ENCODE peak calls at places on chromosomes 6 and 20, in six cellular contexts. I is sigmoid colon, Q is tibial nerve, A is stomach, W is suprapubic skin, K is SK-N-SH. D is an unnamed sample.

GRCh38 chr6:125668071-125668470 is 81.4 kb upstream of the HEY2 start:
- DNase-seq in I (no peak), Q (no peak), A (no peak), W (no peak), K (no peak), D (no peak)

GRCh38 chr20:41654884-41655283 is 36.7 kb upstream of the CHD6 start:
- DNase-seq in I (no peak), Q (no peak), A (peak; percentile 32), W (no peak), K (no peak), D (no peak)

GRCh38 chr6:33061987-33062386 is 11.5 kb downstream of the HLA-DPA1 start:
- DNase-seq in I (no peak), Q (no peak), A (no peak), W (no peak), K (no peak), D (no peak)

GRCh38 chr6:35294308-35294945 is 3.2 kb upstream of the DEF6 start:
- DNase-seq in I (peak; percentile 71), Q (no peak), A (peak; percentile 56), W (no peak), K (peak; percentile 86), D (peak; percentile 4)

GRCh38 chr6:166853371-166854325 is 102.7 kb downstream of the RNASET2 start:
- DNase-seq in I (no peak), Q (no peak), A (no peak), W (no peak), K (no peak), D (no peak)

GRCh38 chr20:21513881-21514540 is at the start of gene NKX2-2:
- DNase-seq in I (no peak), Q (no peak), A (no peak), W (no peak), K (peak; percentile 32), D (no peak)

GRCh38 chr20:22716824-22717351 is 132.5 kb upstream of the FOXA2 start:
- DNase-seq in I (no peak), Q (no peak), A (peak; percentile 46), W (no peak), K (no peak), D (no peak)

GRCh38 chr6:13681305-13682061 is 30.2 kb downstream of the RANBP9 start:
- DNase-seq in I (no peak), Q (no peak), A (no peak), W (no peak), K (no peak), D (no peak)

GRCh38 chr6:150169609-150170008 is 26.8 kb downstream of the PPP1R14C start:
- DNase-seq in I (no peak), Q (no peak), A (no peak), W (no peak), K (no peak), D (no peak)

GRCh38 chr20:51488331-51488730 is 54.2 kb downstream of the NFATC2 start:
- DNase-seq in I (no peak), Q (no peak), A (no peak), W (no peak), K (no peak), D (no peak)

GRCh38 chr20:35006009-35006408 is 50.3 kb downstream of the MYH7B start:
- DNase-seq in I (peak; percentile 45), Q (peak; percentile 3), A (no peak), W (peak; percentile 51), K (no peak), D (peak; percentile 2)

GRCh38 chr6:56076033-56076432 is 171.3 kb downstream of the COL21A1 start:
- DNase-seq in I (no peak), Q (no peak), A (no peak), W (no peak), K (no peak), D (no peak)

GRCh38 chr6:148467926-148468325 is 125.3 kb downstream of the SASH1 start:
- DNase-seq in I (no peak), Q (no peak), A (no peak), W (no peak), K (no peak), D (no peak)

GRCh38 chr20:39960522-39961420 is 728.3 kb downstream of the MAFB start:
- DNase-seq in I (peak; percentile 63), Q (no peak), A (no peak), W (no peak), K (peak; percentile 43), D (peak; percentile 31)

GRCh38 chr6:85191656-85192055 is 258.2 kb upstream of the NT5E start:
- DNase-seq in I (no peak), Q (no peak), A (no peak), W (no peak), K (no peak), D (no peak)

GRCh38 chr6:24907959-24908358 is 27.8 kb downstream of the RIPOR2 start:
- DNase-seq in I (no peak), Q (no peak), A (no peak), W (no peak), K (no peak), D (no peak)

GRCh38 chr6:73929421-73929820 is 233.4 kb downstream of the CD109 start:
- DNase-seq in I (no peak), Q (no peak), A (no peak), W (no peak), K (no peak), D (no peak)

GRCh38 chr20:10179574-10180298 is 38.9 kb upstream of the SNAP25 start:
- DNase-seq in I (no peak), Q (no peak), A (no peak), W (no peak), K (peak; percentile 22), D (no peak)

GRCh38 chr6:163438940-163439335 is 24.4 kb downstream of the QKI start:
- DNase-seq in I (no peak), Q (peak; percentile 44), A (peak; percentile 62), W (peak; percentile 73), K (peak; percentile 48), D (peak; percentile 37)

DNA sequence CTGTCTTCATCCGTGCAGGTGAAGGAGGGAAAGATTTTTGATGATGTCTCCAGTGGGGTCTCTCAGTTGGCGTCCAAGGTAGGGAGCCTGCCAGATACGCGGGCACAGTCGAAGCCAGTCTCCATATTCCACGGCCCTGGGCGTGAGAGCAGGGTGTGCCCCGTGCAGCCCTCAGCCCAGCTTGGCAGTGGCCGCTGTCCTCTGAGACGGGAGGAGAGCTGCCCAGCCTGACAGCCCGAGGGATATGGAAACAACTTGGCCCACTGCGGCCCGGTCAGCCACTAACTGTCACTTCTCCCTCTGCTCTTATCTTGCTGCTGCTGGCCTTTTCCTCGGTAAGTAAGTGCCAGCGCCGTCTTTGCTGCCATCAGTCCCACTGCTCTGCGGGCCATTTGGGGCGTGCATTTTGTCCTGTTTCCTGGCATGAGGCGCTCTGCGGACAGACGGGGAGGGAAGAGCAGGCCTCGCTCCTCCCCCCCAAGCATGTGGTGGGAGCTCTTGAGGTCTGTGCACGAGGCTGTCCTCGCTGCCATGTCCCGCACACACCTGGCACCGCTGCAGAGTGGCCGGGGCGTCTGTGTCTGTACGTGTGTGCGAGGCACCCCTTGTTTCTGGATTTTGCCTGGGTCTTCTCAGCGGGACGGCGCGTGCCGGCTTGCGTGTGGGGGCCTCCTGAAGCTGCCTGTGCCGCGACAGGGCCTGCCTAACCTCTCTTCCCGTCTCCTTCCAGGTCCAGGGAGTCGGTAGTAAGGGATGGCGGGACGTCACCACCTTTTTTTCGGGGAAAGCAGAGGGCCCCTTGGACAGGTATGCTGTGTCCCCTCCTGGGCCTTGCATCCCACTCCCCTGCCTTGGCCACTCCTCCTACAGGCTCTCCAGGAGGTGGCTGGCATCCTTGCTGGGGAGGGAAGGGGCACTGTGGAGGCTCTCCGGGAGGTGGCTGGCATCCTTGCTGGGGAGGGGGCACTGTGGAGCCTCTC is 7.1 kb upstream of the COL20A1 start:
- DNase-seq in I (no peak), Q (no peak), A (no peak), W (no peak), K (no peak), D (no peak)
- H3K27ac ChIP-seq in I (no peak overlapping the region), Q (no peak overlapping the region), A (no peak overlapping the region), W (no peak overlapping the region), K (no peak overlapping the region), D (no peak overlapping the region)

GRCh38 chr6:15551798-15552197 is 111.0 kb downstream of the DTNBP1 start:
- DNase-seq in I (no peak), Q (no peak), A (no peak), W (no peak), K (peak; percentile 52), D (no peak)
- H3K27me3 ChIP-seq in I (no peaks in the 10 kb centered on the region), Q (no peaks in the 10 kb centered on the region), A (no peaks in the 10 kb centered on the region), W (no peaks in the 10 kb centered on the region), K (no peaks in the 10 kb centered on the region), D (no peaks in the 10 kb centered on the region)

GRCh38 chr20:62361799-62362589 is 5.1 kb downstream of the LAMA5 start:
- DNase-seq in I (peak; percentile 69), Q (no peak), A (no peak), W (peak; percentile 66), K (no peak), D (no peak)
- TF ChIP-seq EP300 in I (no peak), Q (no peak), A (no peak), W (no peak), K (no peak), D (no peak)

DNA sequence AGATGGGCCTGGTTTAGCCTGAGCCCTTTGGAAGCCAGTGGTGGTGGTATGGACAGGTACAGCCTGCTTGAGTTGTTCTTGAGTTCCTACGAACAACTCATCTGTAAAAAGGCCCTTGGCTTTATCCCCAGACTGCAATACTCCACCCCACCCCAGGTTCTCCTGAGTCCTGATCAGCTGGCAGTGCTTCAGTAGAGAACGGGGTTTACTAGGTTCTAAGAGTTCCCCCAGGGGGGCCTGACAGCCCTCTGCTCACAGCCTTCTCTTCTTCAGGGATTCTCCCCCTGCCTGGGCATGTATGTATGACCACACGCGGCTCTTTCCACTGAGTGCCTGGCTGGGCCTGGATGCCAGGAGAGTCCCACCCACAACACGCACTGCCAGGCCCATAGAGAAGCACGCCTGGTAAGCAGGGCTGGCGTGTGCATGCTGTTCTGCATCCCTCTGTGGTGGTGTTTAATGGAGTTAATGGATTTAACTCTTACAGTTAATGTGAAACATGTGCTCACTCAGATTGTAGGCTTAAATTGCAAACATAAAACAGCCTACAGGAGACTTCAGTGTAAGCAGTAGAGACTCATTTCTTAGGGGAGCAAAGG is 44.3 kb upstream of the SLC4A11 start:
- DNase-seq in I (no peak), Q (no peak), A (no peak), W (no peak), K (peak; percentile 89), D (no peak)
- H3K27ac ChIP-seq in I (no peak overlapping the region), Q (no peak overlapping the region), A (no peak overlapping the region), W (no peak overlapping the region), K (no peak overlapping the region), D (no peak overlapping the region)

DNA sequence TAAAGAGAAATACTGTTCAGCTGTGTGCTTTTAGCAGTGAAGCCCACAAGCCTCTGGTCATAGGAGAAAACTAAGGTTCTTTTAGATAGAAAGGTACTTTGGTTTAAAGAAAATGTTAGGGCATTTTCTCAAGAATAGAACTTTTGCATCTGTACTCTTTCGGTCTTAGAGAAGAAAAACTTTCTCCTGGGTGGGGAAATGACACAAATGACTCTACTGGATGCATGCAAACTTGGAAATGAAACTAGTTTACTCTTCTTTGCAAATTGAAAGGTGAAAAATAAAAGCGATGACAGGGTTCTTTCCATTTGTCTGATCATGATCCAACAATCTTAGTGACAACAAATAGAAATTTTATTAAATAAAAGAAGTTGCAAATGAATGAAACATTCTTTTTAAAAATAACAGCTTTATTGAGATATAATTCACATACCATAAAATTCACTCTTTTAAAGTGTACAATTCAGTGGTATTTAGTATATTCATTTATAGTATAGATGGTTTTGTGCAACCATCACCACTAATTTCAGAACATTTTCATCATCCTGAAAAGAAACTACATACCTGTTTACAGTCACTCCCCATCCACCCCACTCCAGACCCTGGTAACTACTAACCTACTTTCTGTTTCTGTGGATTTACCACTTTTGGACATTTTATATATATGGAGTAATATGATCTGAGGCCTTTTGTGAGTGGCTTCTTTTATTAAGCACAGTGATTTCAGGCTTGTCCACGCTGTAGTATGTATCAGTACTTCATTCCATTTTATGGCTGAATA is 2.3 kb upstream of the TMEM217 start:
- DNase-seq in I (no peak), Q (no peak), A (no peak), W (no peak), K (no peak), D (no peak)
- H3K27me3 ChIP-seq in I (no peaks in the 10 kb centered on the region), Q (no peaks in the 10 kb centered on the region), A (no peaks in the 10 kb centered on the region), W (no peaks in the 10 kb centered on the region), K (no peaks in the 10 kb centered on the region), D (no peaks in the 10 kb centered on the region)

GRCh38 chr20:44720994-44721784 is 6.0 kb downstream of the CCN5 start:
- DNase-seq in I (no peak), Q (no peak), A (peak; percentile 66), W (no peak), K (no peak), D (peak; percentile 81)
- TF ChIP-seq EP300 in I (no peak), Q (no peak), A (no peak), W (no peak), K (peak; percentile 36), D (no peak)

D was measured in ovary.